ENCODE peak calls at places on chromosomes 12 and 14, in six cellular contexts. S is H7; A is Right ventricle myocardium superior; X is stimulated activated CD4-positive, alpha-beta T cell treated with anti-CD3 and anti-CD28 coated beads, Interleukin-2, amount 100 ng/mL, for 4 hours; M is sciatic nerve; D is DMS53. R is an unnamed sample.

GRCh38 chr14:90649096-90649495 is 167.1 kb downstream of the TTC7B start:
- DNase-seq in X (no peak), M (no peak), D (no peak), A (no peak), S (no peak), R (no peak)

GRCh38 chr12:39623919-39624318 is 4.3 kb upstream of the ABCD2 start:
- DNase-seq in S (no peak), A (no peak), M (no peak), D (no peak), X (no peak), R (no peak)

GRCh38 chr12:101877816-101878811 is 734 bp downstream of the DRAM1 start:
- DNase-seq in D (peak; percentile 60), A (no peak), M (no peak), S (peak; percentile 77), X (no peak), R (peak; percentile 1)

GRCh38 chr12:67854351-67854750 is 134.9 kb upstream of the IFNG-AS1 start:
- DNase-seq in M (no peak), D (no peak), X (no peak), S (no peak), A (no peak), R (no peak)

GRCh38 chr14:102227184-102227964 is 77.6 kb downstream of the MOK start:
- DNase-seq in M (no peak), A (no peak), S (peak; percentile 69), D (no peak), X (no peak), R (no peak)

GRCh38 chr14:24398298-24398942 is 383 bp upstream of the NYNRIN start:
- DNase-seq in D (no peak), M (peak; percentile 76), X (no peak), S (peak; percentile 88), A (peak; percentile 64), R (peak; percentile 52)

GRCh38 chr14:75158843-75159614 is 17.4 kb downstream of the TMED10 start:
- DNase-seq in A (no peak), D (no peak), S (no peak), M (no peak), X (no peak), R (no peak)

GRCh38 chr14:24430682-24431568 is 1.2 kb downstream of the KHNYN start:
- DNase-seq in D (peak; percentile 28), S (peak; percentile 78), A (no peak), X (peak; percentile 58), M (no peak), R (no peak)

GRCh38 chr12:113912761-113913295 is 53.3 kb downstream of the RBM19 start:
- DNase-seq in X (peak; percentile 23), M (peak; percentile 82), S (peak; percentile 92), D (peak; percentile 85), A (peak; percentile 72), R (peak; percentile 81)

GRCh38 chr12:22206111-22206728 is 128.3 kb downstream of the ST8SIA1 start:
- DNase-seq in X (no peak), D (no peak), M (no peak), S (no peak), A (no peak), R (no peak)

GRCh38 chr14:55298423-55298822 is 27.2 kb downstream of the FBXO34 start:
- DNase-seq in M (no peak), X (no peak), S (no peak), D (no peak), A (no peak), R (no peak)

GRCh38 chr12:106954462-106955376 is 988 bp upstream of the TMEM263 start:
- DNase-seq in S (peak; percentile 48), M (peak; percentile 72), X (no peak), A (peak; percentile 58), D (peak; percentile 82), R (peak; percentile 50)

GRCh38 chr12:49974231-49974675 is 1.5 kb downstream of the AQP6 start:
- DNase-seq in A (peak; percentile 84), S (peak; percentile 81), M (peak; percentile 82), X (no peak), D (peak; percentile 82), R (peak; percentile 82)

GRCh38 chr14:67932708-67933107 is 113.1 kb downstream of the RAD51B start:
- DNase-seq in S (no peak), A (no peak), X (no peak), M (no peak), D (no peak), R (no peak)

GRCh38 chr12:124742702-124743101 is 121.0 kb downstream of the SCARB1 start:
- DNase-seq in A (no peak), S (no peak), X (no peak), M (no peak), D (no peak), R (no peak)

GRCh38 chr12:52246720-52247621 is 13.9 kb downstream of the KRT7 start:
- DNase-seq in A (no peak), X (no peak), D (peak; percentile 100), S (peak; percentile 52), M (no peak), R (no peak)

GRCh38 chr12:120490833-120491512 is 4.9 kb upstream of the DYNLL1 start:
- DNase-seq in A (peak; percentile 66), S (no peak), X (no peak), D (no peak), M (no peak), R (no peak)